ENCODE peak calls at places on chromosomes 7 and 10, in six cellular contexts. U is NCI-H1105, R is esophagus squamous epithelium, F is foreskin melanocyte, X is H54, Z is heart left ventricle. W is an unnamed sample.

GRCh38 chr7:65951837-65952578 is 30.0 kb downstream of the GUSB start:
- DNase-seq in R (no peak), U (no peak), F (no peak), X (no peak), Z (no peak), W (no peak)

GRCh38 chr10:93590638-93591037 is 10.4 kb downstream of the RBP4 start:
- DNase-seq in U (no peak), F (no peak), Z (no peak), R (no peak), X (no peak), W (no peak)

GRCh38 chr10:70458329-70459060 is 17.0 kb upstream of the NODAL start:
- DNase-seq in Z (peak), F (peak), X (peak), R (no peak), U (no peak), W (no peak)

GRCh38 chr7:47604496-47604890 is 22.6 kb upstream of the TNS3 start:
- DNase-seq in Z (no peak), F (no peak), U (no peak), R (no peak), X (no peak), W (no peak)

GRCh38 chr10:17954856-17955255 is 3.1 kb downstream of the SLC39A12 start:
- DNase-seq in Z (no peak), R (no peak), X (no peak), F (no peak), U (no peak), W (no peak)

GRCh38 chr7:19112290-19113000 is 5.0 kb downstream of the TWIST1 start:
- DNase-seq in U (no peak), F (no peak), Z (peak), X (no peak), R (no peak), W (no peak)

GRCh38 chr10:11663763-11664555 is 52.5 kb upstream of the USP6NL start:
- DNase-seq in R (no peak), Z (no peak), U (no peak), F (no peak), X (no peak), W (no peak)

GRCh38 chr10:80501913-80502521 is 35.7 kb upstream of the SH2D4B start:
- DNase-seq in U (no peak), X (no peak), F (no peak), R (no peak), Z (no peak), W (no peak)

GRCh38 chr10:14750900-14751575 is 23.7 kb downstream of the FAM107B start:
- DNase-seq in R (peak), F (no peak), U (no peak), Z (peak), X (no peak), W (no peak)

GRCh38 chr10:19819419-19820033 is 3.3 kb downstream of the PLXDC2 start:
- DNase-seq in R (no peak), Z (peak), U (no peak), F (peak), X (no peak), W (peak)

GRCh38 chr10:28201666-28202400 is 101.0 kb downstream of the MPP7 start:
- DNase-seq in F (no peak), U (no peak), X (no peak), R (no peak), Z (no peak), W (no peak)

GRCh38 chr7:137986252-137987010 is 15.5 kb downstream of the CREB3L2 start:
- DNase-seq in U (no peak), X (no peak), R (no peak), F (no peak), Z (no peak), W (no peak)

GRCh38 chr7:114691605-114692004 is 230.3 kb upstream of the MDFIC start:
- DNase-seq in Z (no peak), X (no peak), F (no peak), U (no peak), R (no peak), W (no peak)

GRCh38 chr7:17318146-17318545 is 19.7 kb downstream of the AHR start:
- DNase-seq in X (no peak), U (no peak), Z (no peak), F (no peak), R (no peak), W (no peak)

GRCh38 chr10:14691359-14691758 is 83.3 kb downstream of the FAM107B start:
- DNase-seq in R (no peak), Z (no peak), F (no peak), U (no peak), X (no peak), W (no peak)

GRCh38 chr10:44981172-44982113 is 2.8 kb upstream of the DEPP1 start:
- DNase-seq in R (no peak), F (peak), Z (peak), X (peak), U (no peak), W (no peak)

GRCh38 chr7:42159150-42159549 is 77.9 kb downstream of the GLI3 start:
- DNase-seq in R (no peak), X (no peak), Z (no peak), U (no peak), F (no peak), W (no peak)

GRCh38 chr7:40880581-40880980 is 745.8 kb downstream of the SUGCT start:
- DNase-seq in X (no peak), R (no peak), Z (no peak), U (no peak), F (no peak), W (no peak)

GRCh38 chr10:106573106-106573505 is 591.4 kb downstream of the SORCS1 start:
- DNase-seq in U (no peak), R (no peak), Z (no peak), X (no peak), F (no peak), W (no peak)

GRCh38 chr10:35728341-35728740 is 86.2 kb upstream of the FZD8 start:
- DNase-seq in U (no peak), Z (no peak), F (no peak), R (no peak), X (no peak), W (no peak)

GRCh38 chr10:87660484-87661133 is 931 bp downstream of the PAPSS2 start:
- DNase-seq in X (no peak), U (no peak), R (no peak), F (no peak), Z (peak), W (no peak)

GRCh38 chr10:73965890-73966768 is 31.8 kb upstream of the VCL start:
- DNase-seq in F (peak), X (peak), R (no peak), Z (peak), U (no peak), W (no peak)

GRCh38 chr10:104041891-104042535 is 43.7 kb downstream of the COL17A1 start:
- DNase-seq in X (no peak), U (no peak), R (no peak), Z (no peak), F (no peak), W (no peak)

GRCh38 chr7:150562919-150563318 is 4.3 kb upstream of the GIMAP4 start:
- DNase-seq in U (no peak), F (no peak), X (no peak), Z (no peak), R (no peak), W (no peak)

GRCh38 chr10:86385806-86386205 is 19.2 kb upstream of the GRID1 start:
- DNase-seq in U (no peak), Z (no peak), R (no peak), F (no peak), X (no peak), W (no peak)

GRCh38 chr10:12484945-12485805 is 135.8 kb downstream of the CAMK1D start:
- DNase-seq in U (no peak), R (no peak), Z (peak), X (no peak), F (no peak), W (no peak)

GRCh38 chr10:116721991-116722392 is 20.4 kb downstream of the HSPA12A start:
- DNase-seq in X (no peak), Z (no peak), R (no peak), U (no peak), F (no peak), W (no peak)

GRCh38 chr7:157785486-157786186 is 448.8 kb downstream of the DNAJB6 start:
- DNase-seq in R (no peak), X (no peak), Z (no peak), U (no peak), F (no peak), W (no peak)

GRCh38 chr10:119525116-119525515 is 17.4 kb downstream of the RGS10 start:
- DNase-seq in U (no peak), F (no peak), X (no peak), Z (no peak), R (no peak), W (no peak)

GRCh38 chr10:4353964-4354363 is 472.0 kb upstream of the AKR1E2 start:
- DNase-seq in Z (no peak), F (no peak), X (no peak), R (no peak), U (no peak), W (peak)

GRCh38 chr7:106223156-106223555 is 61.6 kb downstream of the NAMPT start:
- DNase-seq in F (no peak), X (no peak), Z (no peak), R (no peak), U (no peak), W (no peak)

GRCh38 chr10:71126432-71126831 is 85.9 kb upstream of the UNC5B start:
- DNase-seq in Z (no peak), U (no peak), R (no peak), F (no peak), X (no peak), W (no peak)

GRCh38 chr7:50614721-50615518 is 49.7 kb upstream of the DDC start:
- DNase-seq in F (no peak), X (no peak), U (no peak), Z (no peak), R (no peak), W (no peak)

GRCh38 chr7:125059861-125060456 is 130.3 kb upstream of the POT1 start:
- DNase-seq in U (peak), R (no peak), Z (no peak), F (no peak), X (no peak), W (peak)

GRCh38 chr10:79102056-79102874 is 33.5 kb downstream of the ZMIZ1 start:
- DNase-seq in X (no peak), U (no peak), Z (peak), F (peak), R (no peak), W (no peak)

GRCh38 chr10:47024399-47025252 is 113.4 kb downstream of the PTPN20 start:
- DNase-seq in U (peak), R (no peak), F (peak), Z (no peak), X (peak), W (peak)

GRCh38 chr10:76150139-76150885 is 718.9 kb downstream of the LRMDA start:
- DNase-seq in X (no peak), U (no peak), F (no peak), R (no peak), Z (no peak), W (no peak)

GRCh38 chr10:63765126-63765525 is 243.9 kb downstream of the REEP3 start:
- DNase-seq in Z (no peak), F (peak), X (peak), R (no peak), U (no peak), W (no peak)

GRCh38 chr10:73865459-73866442 is 8.6 kb downstream of the CAMK2G start:
- DNase-seq in X (no peak), R (peak), F (no peak), Z (peak), U (no peak), W (no peak)

W was measured in NCI-H748 treated with DMSO at 0.1 percent for 48 hours.